ENCODE peak calls at places on chromosomes 16 and 17, in six cellular contexts. One of them, this sample, is unnamed. For H3K4me1, the result is how much of the 10 kb centered on the place peaks cover.

GRCh38 chr17:29524692-29525091 is 42.1 kb downstream of the ABHD15 start:
- DNase-seq in IMR-90: no peak
- DNase-seq in A549: no peak
- DNase-seq in Peyer's patch: no peak
- DNase-seq in thyroid gland: no peak
- DNase-seq in HCT116: no peak
- DNase-seq in this sample: no peak

GRCh38 chr16:54453863-54454262 is 167.3 kb upstream of the IRX3 start:
- DNase-seq in IMR-90: no peak
- DNase-seq in A549: no peak
- DNase-seq in Peyer's patch: no peak
- DNase-seq in thyroid gland: no peak
- DNase-seq in HCT116: no peak
- DNase-seq in this sample: no peak

GRCh38 chr17:72222971-72223370 is 102.2 kb downstream of the SOX9 start:
- DNase-seq in IMR-90: no peak
- DNase-seq in A549: no peak
- DNase-seq in Peyer's patch: no peak
- DNase-seq in thyroid gland: no peak
- DNase-seq in HCT116: no peak
- DNase-seq in this sample: no peak

GRCh38 chr17:4229627-4230026 is 34.2 kb downstream of the ANKFY1 start:
- DNase-seq in IMR-90: peak
- DNase-seq in A549: no peak
- DNase-seq in Peyer's patch: no peak
- DNase-seq in thyroid gland: peak
- DNase-seq in HCT116: no peak
- DNase-seq in this sample: no peak

GRCh38 chr16:4385066-4385788 is 13.6 kb downstream of the VASN start:
- DNase-seq in IMR-90: no peak
- DNase-seq in A549: no peak
- DNase-seq in Peyer's patch: no peak
- DNase-seq in thyroid gland: no peak
- DNase-seq in HCT116: no peak
- DNase-seq in this sample: no peak

GRCh38 chr16:84780063-84780462 is 39.7 kb upstream of the CRISPLD2 start:
- DNase-seq in IMR-90: no peak
- DNase-seq in A549: no peak
- DNase-seq in Peyer's patch: no peak
- DNase-seq in thyroid gland: no peak
- DNase-seq in HCT116: no peak
- DNase-seq in this sample: no peak

GRCh38 chr16:79847101-79847500 is 246.6 kb upstream of the MAF start:
- DNase-seq in IMR-90: no peak
- DNase-seq in A549: no peak
- DNase-seq in Peyer's patch: no peak
- DNase-seq in thyroid gland: no peak
- DNase-seq in HCT116: no peak
- DNase-seq in this sample: no peak

GRCh38 chr16:10831899-10832886 is 13.6 kb upstream of the TVP23A start:
- DNase-seq in IMR-90: no peak
- DNase-seq in A549: no peak
- DNase-seq in Peyer's patch: no peak
- DNase-seq in thyroid gland: no peak
- DNase-seq in HCT116: no peak
- DNase-seq in this sample: no peak

GRCh38 chr16:68737730-68738590 is 868 bp downstream of the CDH1 start:
- DNase-seq in IMR-90: no peak
- DNase-seq in A549: peak
- DNase-seq in Peyer's patch: no peak
- DNase-seq in thyroid gland: peak
- DNase-seq in HCT116: no peak
- DNase-seq in this sample: no peak

GRCh38 chr16:2976673-2977072 is 3.6 kb downstream of the PKMYT1 start:
- DNase-seq in IMR-90: no peak
- DNase-seq in A549: no peak
- DNase-seq in Peyer's patch: no peak
- DNase-seq in thyroid gland: no peak
- DNase-seq in HCT116: no peak
- DNase-seq in this sample: no peak

GRCh38 chr17:31321481-31321880 is at the start of gene EVI2A:
- DNase-seq in IMR-90: peak
- DNase-seq in A549: no peak
- DNase-seq in Peyer's patch: peak
- DNase-seq in thyroid gland: no peak
- DNase-seq in HCT116: no peak
- DNase-seq in this sample: peak

GRCh38 chr16:82236875-82237274 is 66.9 kb upstream of the MPHOSPH6 start:
- DNase-seq in IMR-90: no peak
- DNase-seq in A549: no peak
- DNase-seq in Peyer's patch: no peak
- DNase-seq in thyroid gland: no peak
- DNase-seq in HCT116: no peak
- DNase-seq in this sample: no peak

GRCh38 chr16:58128181-58128631 is 975 bp downstream of the CFAP20 start:
- DNase-seq in IMR-90: no peak
- DNase-seq in A549: no peak
- DNase-seq in Peyer's patch: no peak
- DNase-seq in thyroid gland: peak
- DNase-seq in HCT116: no peak
- DNase-seq in this sample: no peak

GRCh38 chr16:85928411-85928820 is 29.5 kb downstream of the IRF8 start:
- DNase-seq in IMR-90: peak
- DNase-seq in A549: no peak
- DNase-seq in Peyer's patch: no peak
- DNase-seq in thyroid gland: peak
- DNase-seq in HCT116: no peak
- DNase-seq in this sample: peak

GRCh38 chr16:78216166-78216745 is 116.8 kb downstream of the WWOX start:
- DNase-seq in IMR-90: no peak
- DNase-seq in A549: no peak
- DNase-seq in Peyer's patch: no peak
- DNase-seq in thyroid gland: no peak
- DNase-seq in HCT116: no peak
- DNase-seq in this sample: no peak

GRCh38 chr16:19113577-19114358 is at the start of gene ITPRIPL2:
- DNase-seq in IMR-90: peak
- DNase-seq in A549: peak
- DNase-seq in Peyer's patch: peak
- DNase-seq in thyroid gland: peak
- DNase-seq in HCT116: peak
- DNase-seq in this sample: peak

GRCh38 chr16:68447721-68448359 is 468 bp downstream of the SMPD3 start:
- DNase-seq in IMR-90: no peak
- DNase-seq in A549: no peak
- DNase-seq in Peyer's patch: peak
- DNase-seq in thyroid gland: no peak
- DNase-seq in HCT116: no peak
- DNase-seq in this sample: no peak

GRCh38 chr16:79656537-79657115 is 56.1 kb upstream of the MAF start:
- DNase-seq in IMR-90: no peak
- DNase-seq in A549: no peak
- DNase-seq in Peyer's patch: no peak
- DNase-seq in thyroid gland: peak
- DNase-seq in HCT116: no peak
- DNase-seq in this sample: no peak

GRCh38 chr16:84692451-84692850 is 7.3 kb upstream of the USP10 start:
- DNase-seq in IMR-90: no peak
- DNase-seq in A549: no peak
- DNase-seq in Peyer's patch: no peak
- DNase-seq in thyroid gland: no peak
- DNase-seq in HCT116: no peak
- DNase-seq in this sample: no peak

GRCh38 chr16:84976644-84977400 is 34.5 kb downstream of the ZDHHC7 start:
- DNase-seq in IMR-90: no peak
- DNase-seq in A549: no peak
- DNase-seq in Peyer's patch: no peak
- DNase-seq in thyroid gland: no peak
- DNase-seq in HCT116: no peak
- DNase-seq in this sample: peak

GRCh38 chr16:56824335-56824734 is 40.7 kb upstream of the SLC12A3 start:
- DNase-seq in IMR-90: no peak
- DNase-seq in A549: peak
- DNase-seq in Peyer's patch: no peak
- DNase-seq in thyroid gland: peak
- DNase-seq in HCT116: no peak
- DNase-seq in this sample: peak

GRCh38 chr17:16085066-16085699 is 85.6 kb downstream of the TTC19 start:
- DNase-seq in IMR-90: peak
- DNase-seq in A549: no peak
- DNase-seq in Peyer's patch: no peak
- DNase-seq in thyroid gland: no peak
- DNase-seq in HCT116: no peak
- DNase-seq in this sample: no peak

GRCh38 chr17:48012151-48012520 is 25.5 kb downstream of the COPZ2 start:
- DNase-seq in IMR-90: no peak
- DNase-seq in A549: no peak
- DNase-seq in Peyer's patch: peak
- DNase-seq in thyroid gland: peak
- DNase-seq in HCT116: no peak
- DNase-seq in this sample: peak

GRCh38 chr17:62597920-62598319 is 29.6 kb upstream of the MRC2 start:
- DNase-seq in IMR-90: no peak
- DNase-seq in A549: no peak
- DNase-seq in Peyer's patch: no peak
- DNase-seq in thyroid gland: no peak
- DNase-seq in HCT116: no peak
- DNase-seq in this sample: no peak

DNA sequence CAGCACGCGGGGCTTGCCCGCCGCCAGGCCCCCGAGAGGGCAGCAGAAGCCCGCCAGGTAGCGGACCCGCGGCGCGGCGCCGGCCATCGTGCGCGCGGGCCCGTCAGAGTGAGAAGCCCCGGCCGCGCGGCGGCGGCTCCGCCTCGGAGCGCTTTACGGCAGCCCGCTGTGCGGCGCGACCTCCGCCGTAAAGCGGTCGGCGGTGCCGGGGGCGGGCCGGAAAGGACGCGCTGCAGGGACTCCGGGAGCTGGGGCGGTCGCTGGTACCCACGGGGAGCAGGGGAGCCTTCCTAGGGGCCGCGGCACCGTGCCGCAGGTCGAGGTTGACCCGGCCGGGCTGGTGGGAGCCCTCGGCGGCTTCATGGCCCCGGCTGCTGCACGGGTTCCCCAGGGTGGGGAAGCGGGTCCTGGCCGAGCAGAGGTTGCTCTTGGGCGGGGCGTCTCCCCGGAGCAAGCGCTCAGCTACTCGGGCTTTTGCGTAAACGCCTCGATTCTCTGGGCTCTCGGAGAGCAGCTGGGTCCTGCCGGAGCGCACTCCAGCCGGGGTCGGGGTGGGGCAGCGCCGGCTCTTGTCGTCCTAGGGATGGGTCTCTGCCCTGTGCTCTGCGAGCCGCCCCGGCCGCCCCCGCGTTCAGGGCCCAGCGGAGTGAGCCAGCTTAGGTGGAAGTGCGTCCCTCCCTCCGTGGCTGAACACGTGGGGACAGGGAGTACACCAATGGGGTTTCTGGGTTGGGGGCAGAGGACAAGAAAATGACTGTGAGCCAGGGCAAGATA is at the start of gene FAAP100:
- DNase-seq in IMR-90: peak
- DNase-seq in A549: peak
- DNase-seq in Peyer's patch: peak
- DNase-seq in thyroid gland: peak
- DNase-seq in HCT116: peak
- DNase-seq in this sample: peak
- TF ChIP-seq POLR2A in IMR-90: peak
- TF ChIP-seq POLR2A in A549: peak
- TF ChIP-seq POLR2A in Peyer's patch: peak
- TF ChIP-seq POLR2A in thyroid gland: peak
- TF ChIP-seq POLR2A in HCT116: peak
- TF ChIP-seq POLR2A in this sample: peak

DNA sequence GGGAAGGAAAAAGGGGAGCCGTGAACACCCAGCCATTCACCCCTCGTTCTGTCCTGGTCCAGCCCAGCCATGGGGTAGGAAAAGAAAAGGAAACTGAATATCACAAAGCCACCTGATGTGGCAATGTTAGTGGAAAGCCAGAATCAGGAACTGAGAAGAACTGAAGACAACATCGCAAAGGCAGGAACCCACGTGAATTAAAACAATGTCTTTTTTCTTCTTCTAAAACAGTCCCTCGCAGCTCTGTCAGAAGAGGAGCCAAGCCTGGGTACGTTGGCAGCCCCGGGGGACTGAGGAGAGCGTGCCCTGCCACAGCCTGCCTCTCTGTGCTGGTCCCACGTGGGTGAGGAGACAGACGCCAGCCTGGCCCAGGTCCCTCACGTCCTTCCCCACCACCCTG is 55.0 kb downstream of the ZNF423 start:
- DNase-seq in IMR-90: no peak
- DNase-seq in A549: no peak
- DNase-seq in Peyer's patch: no peak
- DNase-seq in thyroid gland: no peak
- DNase-seq in HCT116: no peak
- DNase-seq in this sample: no peak
- H3K4me1 ChIP-seq in IMR-90: under half
- H3K4me1 ChIP-seq in A549: under half
- H3K4me1 ChIP-seq in Peyer's patch: under half
- H3K4me1 ChIP-seq in thyroid gland: under half
- H3K4me1 ChIP-seq in HCT116: under half
- H3K4me1 ChIP-seq in this sample: under half

DNA sequence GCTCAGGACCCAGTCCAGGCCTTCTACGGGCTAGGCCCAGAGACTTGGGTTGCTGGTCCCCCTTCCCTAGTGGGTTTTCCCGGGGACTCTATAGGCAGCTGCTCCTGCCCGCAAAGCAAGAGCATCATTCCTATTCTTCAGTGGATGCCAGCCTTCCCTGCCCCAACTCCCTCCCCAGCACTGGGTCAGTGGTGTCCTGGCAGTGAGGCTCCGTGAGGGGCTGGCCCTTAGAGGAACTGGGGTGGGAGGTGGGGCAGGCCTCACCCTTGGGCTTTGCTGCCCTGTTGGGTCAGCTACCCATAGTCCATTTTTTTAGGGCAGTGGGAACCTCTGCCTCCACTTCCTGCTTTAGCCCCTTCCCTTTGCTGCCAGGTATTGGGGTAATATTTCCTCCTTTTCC is 7.9 kb upstream of the PLEKHG4 start:
- DNase-seq in IMR-90: no peak
- DNase-seq in A549: no peak
- DNase-seq in Peyer's patch: no peak
- DNase-seq in thyroid gland: no peak
- DNase-seq in HCT116: no peak
- DNase-seq in this sample: no peak
- TF ChIP-seq POLR2A in IMR-90: no peak
- TF ChIP-seq POLR2A in A549: no peak
- TF ChIP-seq POLR2A in Peyer's patch: no peak
- TF ChIP-seq POLR2A in thyroid gland: no peak
- TF ChIP-seq POLR2A in HCT116: no peak
- TF ChIP-seq POLR2A in this sample: no peak

GRCh38 chr16:27305839-27306442 is 7.8 kb upstream of the IL4R start:
- DNase-seq in IMR-90: no peak
- DNase-seq in A549: no peak
- DNase-seq in Peyer's patch: no peak
- DNase-seq in thyroid gland: no peak
- DNase-seq in HCT116: no peak
- DNase-seq in this sample: no peak
- H3K4me1 ChIP-seq in IMR-90: under half
- H3K4me1 ChIP-seq in A549: under half
- H3K4me1 ChIP-seq in Peyer's patch: under half
- H3K4me1 ChIP-seq in thyroid gland: under half
- H3K4me1 ChIP-seq in HCT116: under half
- H3K4me1 ChIP-seq in this sample: under half

GRCh38 chr17:28267720-28268609 is 51.0 kb upstream of the TMEM97 start:
- DNase-seq in IMR-90: no peak
- DNase-seq in A549: no peak
- DNase-seq in Peyer's patch: no peak
- DNase-seq in thyroid gland: no peak
- DNase-seq in HCT116: no peak
- DNase-seq in this sample: no peak
- TF ChIP-seq POLR2A in IMR-90: no peak
- TF ChIP-seq POLR2A in A549: no peak
- TF ChIP-seq POLR2A in Peyer's patch: no peak
- TF ChIP-seq POLR2A in thyroid gland: no peak
- TF ChIP-seq POLR2A in HCT116: no peak
- TF ChIP-seq POLR2A in this sample: no peak

This sample was measured in heart left ventricle.